ENCODE peak calls at places on chromosomes 3 and 15, in eight cellular contexts. Y is choroid plexus epithelial cell, V is CD14-positive monocyte, S is AG04450, J is HepG2, W is H9, X is B cell, C is lower leg skin. F is an unnamed sample.

GRCh38 chr3:71356272-71356671 is 227.3 kb downstream of the FOXP1 start:
- DNase-seq in Y (no peak), V (no peak), S (no peak), J (no peak), W (no peak), X (peak), C (no peak), F (no peak)

GRCh38 chr3:140242818-140243276 is 307.9 kb downstream of the CLSTN2 start:
- DNase-seq in Y (peak), V (no peak), S (no peak), J (no peak), W (no peak), X (no peak), C (no peak), F (no peak)

GRCh38 chr3:48700750-48701405 is 15.2 kb upstream of the NCKIPSD start:
- DNase-seq in Y (no peak), V (no peak), S (no peak), J (no peak), W (no peak), X (no peak), C (no peak), F (no peak)

GRCh38 chr15:78830514-78831228 is 19.4 kb upstream of the ADAMTS7 start:
- DNase-seq in Y (no peak), V (no peak), S (no peak), J (no peak), W (peak), X (peak), C (no peak), F (no peak)

GRCh38 chr3:155995525-155996370 is 124.6 kb upstream of the KCNAB1 start:
- DNase-seq in Y (peak), V (no peak), S (peak), J (peak), W (no peak), X (peak), C (no peak), F (no peak)

GRCh38 chr15:37101634-37102314 is 1.4 kb upstream of the MEIS2 start:
- DNase-seq in Y (peak), V (no peak), S (no peak), J (peak), W (peak), X (peak), C (peak), F (no peak)

GRCh38 chr15:90037961-90038633 is 37.0 kb downstream of the ZNF710 start:
- DNase-seq in Y (peak), V (peak), S (no peak), J (peak), W (no peak), X (peak), C (no peak), F (no peak)

GRCh38 chr3:15610083-15610482 is 8.5 kb downstream of the BTD start:
- DNase-seq in Y (peak), V (peak), S (no peak), J (peak), W (no peak), X (no peak), C (no peak), F (no peak)

GRCh38 chr15:88255496-88256171 is 905 bp downstream of the NTRK3 start:
- DNase-seq in Y (peak), V (no peak), S (no peak), J (no peak), W (peak), X (no peak), C (no peak), F (peak)

GRCh38 chr15:77419050-77419835 is 661 bp downstream of the PEAK1 start:
- DNase-seq in Y (peak), V (no peak), S (no peak), J (no peak), W (peak), X (no peak), C (peak), F (peak)

GRCh38 chr15:71203573-71204444 is 88.5 kb downstream of the THSD4 start:
- DNase-seq in Y (no peak), V (no peak), S (no peak), J (no peak), W (peak), X (no peak), C (peak), F (no peak)

GRCh38 chr3:48919215-48920138 is 835 bp downstream of the ARIH2 start:
- DNase-seq in Y (peak), V (peak), S (no peak), J (peak), W (peak), X (peak), C (peak), F (no peak)

GRCh38 chr15:88491158-88491557 is 23.6 kb downstream of the MRPS11 start:
- DNase-seq in Y (no peak), V (no peak), S (no peak), J (no peak), W (peak), X (no peak), C (no peak), F (no peak)

GRCh38 chr3:127757979-127758378 is 64.3 kb downstream of the MGLL start:
- DNase-seq in Y (no peak), V (no peak), S (no peak), J (no peak), W (no peak), X (no peak), C (no peak), F (no peak)

GRCh38 chr3:50287262-50287661 is 5.0 kb downstream of the IFRD2 start:
- DNase-seq in Y (no peak), V (no peak), S (no peak), J (no peak), W (no peak), X (no peak), C (no peak), F (no peak)

GRCh38 chr3:176714034-176714433 is 483.2 kb downstream of the TBL1XR1 start:
- DNase-seq in Y (no peak), V (no peak), S (no peak), J (no peak), W (no peak), X (no peak), C (no peak), F (no peak)

GRCh38 chr15:58572521-58572920 is 140.7 kb downstream of the LIPC start:
- DNase-seq in Y (no peak), V (no peak), S (no peak), J (no peak), W (no peak), X (no peak), C (no peak), F (no peak)

GRCh38 chr3:30007668-30008067 is 598.7 kb upstream of the TGFBR2 start:
- DNase-seq in Y (no peak), V (no peak), S (no peak), J (no peak), W (no peak), X (no peak), C (no peak), F (no peak)

GRCh38 chr3:11140054-11140712 is 14.1 kb upstream of the HRH1 start:
- DNase-seq in Y (peak), V (peak), S (no peak), J (no peak), W (no peak), X (peak), C (peak), F (no peak)
- TF ChIP-seq CTCF in Y (no peak), V (no peak), S (no peak), J (no peak), W (no peak), X (no peak), C (no peak), F (no peak)

GRCh38 chr3:183131735-183132134 is 30.8 kb downstream of the LAMP3 start:
- DNase-seq in Y (peak), V (no peak), S (no peak), J (no peak), W (no peak), X (no peak), C (no peak), F (no peak)
- TF ChIP-seq CTCF in Y (no peak), V (no peak), S (no peak), J (no peak), W (no peak), X (no peak), C (no peak), F (no peak)

GRCh38 chr3:181210275-181210674 is 220.7 kb upstream of the DNAJC19 start:
- DNase-seq in Y (peak), V (no peak), S (no peak), J (peak), W (no peak), X (no peak), C (no peak), F (no peak)
- TF ChIP-seq CTCF in Y (peak), V (no peak), S (peak), J (no peak), W (peak), X (peak), C (no peak), F (no peak)

GRCh38 chr15:99763827-99764226 is 30.6 kb upstream of the LYSMD4 start:
- DNase-seq in Y (no peak), V (no peak), S (no peak), J (peak), W (no peak), X (peak), C (no peak), F (no peak)
- TF ChIP-seq CTCF in Y (no peak), V (no peak), S (no peak), J (no peak), W (no peak), X (no peak), C (no peak), F (no peak)

GRCh38 chr15:56098230-56098899 is 105.0 kb upstream of the NEDD4 start:
- DNase-seq in Y (peak), V (no peak), S (no peak), J (no peak), W (no peak), X (no peak), C (no peak), F (no peak)
- TF ChIP-seq CTCF in Y (peak), V (no peak), S (peak), J (no peak), W (no peak), X (no peak), C (no peak), F (no peak)

DNA sequence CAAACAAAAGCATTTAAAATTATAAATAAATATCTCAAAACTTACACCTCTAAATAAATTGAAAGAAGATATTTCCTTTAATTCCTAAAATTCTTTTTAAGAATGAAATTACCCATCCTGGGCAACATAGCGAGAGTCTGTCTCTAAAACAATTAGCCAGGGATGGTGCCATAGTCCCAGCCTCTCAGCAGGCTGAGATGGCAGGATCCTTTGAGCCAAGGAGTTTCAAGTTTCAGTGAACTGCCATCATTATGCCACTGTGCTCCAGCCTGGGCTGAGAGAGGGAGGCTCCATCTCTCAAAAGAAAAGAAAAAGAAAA is 25.4 kb downstream of the AADAC start:
- DNase-seq in Y (no peak), V (no peak), S (no peak), J (no peak), W (no peak), X (no peak), C (no peak), F (no peak)
- TF ChIP-seq CTCF in Y (no peak), V (peak), S (no peak), J (no peak), W (no peak), X (peak), C (no peak), F (no peak)

GRCh38 chr3:126473292-126474168 is 2.2 kb downstream of the ZXDC start:
- DNase-seq in Y (no peak), V (no peak), S (no peak), J (no peak), W (no peak), X (no peak), C (no peak), F (no peak)

GRCh38 chr3:126474498-126475410 is 937 bp downstream of the ZXDC start:
- DNase-seq in Y (peak), V (peak), S (no peak), J (no peak), W (no peak), X (peak), C (peak), F (peak)

GRCh38 chr3:126476166-126476975 is 680 bp upstream of the ZXDC start:
- DNase-seq in Y (peak), V (no peak), S (no peak), J (no peak), W (peak), X (no peak), C (peak), F (peak)

GRCh38 chr3:126476976-126477330 is 1.3 kb upstream of the ZXDC start:
- DNase-seq in Y (no peak), V (no peak), S (no peak), J (peak), W (peak), X (no peak), C (no peak), F (no peak)

GRCh38 chr3:126475411-126476114 is at the start of gene ZXDC:
- DNase-seq in Y (peak), V (peak), S (peak), J (peak), W (peak), X (peak), C (peak), F (peak)
- TF ChIP-seq CTCF in Y (peak), V (no peak), S (peak), J (peak), W (peak), X (peak), C (no peak), F (no peak)

GRCh38 chr3:194274424-194275085 is 76.6 kb downstream of the CPN2 start:
- DNase-seq in Y (peak), V (no peak), S (no peak), J (no peak), W (peak), X (no peak), C (peak), F (no peak)
- TF ChIP-seq CTCF in Y (no peak), V (no peak), S (no peak), J (no peak), W (no peak), X (no peak), C (no peak), F (no peak)